ENCODE peak calls at places on chromosomes 6 and 20, in ten cellular contexts. One of them, this sample, is unnamed.

GRCh38 chr20:12455152-12455551 is 537.5 kb downstream of the BTBD3 start:
- DNase-seq in mucosa of gallbladder: no peak
- DNase-seq in type B pancreatic cell: no peak
- DNase-seq in activated gamma-delta T cell treated with anti-CD3 and anti-CD28 coated beads, Interleukin-2, amount 50 U/mL, for 16 hours: no peak
- DNase-seq in stimulated activated naive B cell treated with anti-CD40 and anti-IgM and Interleukin-4, amounts not matched to agents 10 μg/mL and 1 μg/mL and 100 μg/mL, for 72 hours: no peak
- DNase-seq in OCI-M1: no peak
- DNase-seq in cardiac muscle cell: no peak
- DNase-seq in HCEC 1CT: no peak
- DNase-seq in caudate nucleus: no peak
- DNase-seq in astrocyte of the spinal cord: no peak
- DNase-seq in this sample: no peak

GRCh38 chr20:48584391-48585249 is 243.2 kb downstream of the PREX1 start:
- DNase-seq in mucosa of gallbladder: peak; percentile 46
- DNase-seq in caudate nucleus: no peak
- DNase-seq in astrocyte of the spinal cord: no peak
- DNase-seq in OCI-M1: no peak
- DNase-seq in cardiac muscle cell: peak; percentile 20
- DNase-seq in HCEC 1CT: no peak
- DNase-seq in type B pancreatic cell: no peak
- DNase-seq in activated gamma-delta T cell treated with anti-CD3 and anti-CD28 coated beads, Interleukin-2, amount 50 U/mL, for 16 hours: no peak
- DNase-seq in stimulated activated naive B cell treated with anti-CD40 and anti-IgM and Interleukin-4, amounts not matched to agents 10 μg/mL and 1 μg/mL and 100 μg/mL, for 72 hours: no peak
- DNase-seq in this sample: no peak

GRCh38 chr20:20837574-20838021 is 125.2 kb upstream of the RALGAPA2 start:
- DNase-seq in cardiac muscle cell: peak; percentile 62
- DNase-seq in activated gamma-delta T cell treated with anti-CD3 and anti-CD28 coated beads, Interleukin-2, amount 50 U/mL, for 16 hours: no peak
- DNase-seq in type B pancreatic cell: no peak
- DNase-seq in stimulated activated naive B cell treated with anti-CD40 and anti-IgM and Interleukin-4, amounts not matched to agents 10 μg/mL and 1 μg/mL and 100 μg/mL, for 72 hours: peak; percentile 17
- DNase-seq in mucosa of gallbladder: peak; percentile 52
- DNase-seq in caudate nucleus: peak; percentile 39
- DNase-seq in HCEC 1CT: peak; percentile 36
- DNase-seq in OCI-M1: peak; percentile 66
- DNase-seq in astrocyte of the spinal cord: peak; percentile 46
- DNase-seq in this sample: peak; percentile 19

GRCh38 chr20:39302312-39302711 is 340.2 kb downstream of the DHX35 start:
- DNase-seq in type B pancreatic cell: no peak
- DNase-seq in OCI-M1: no peak
- DNase-seq in stimulated activated naive B cell treated with anti-CD40 and anti-IgM and Interleukin-4, amounts not matched to agents 10 μg/mL and 1 μg/mL and 100 μg/mL, for 72 hours: no peak
- DNase-seq in activated gamma-delta T cell treated with anti-CD3 and anti-CD28 coated beads, Interleukin-2, amount 50 U/mL, for 16 hours: no peak
- DNase-seq in astrocyte of the spinal cord: no peak
- DNase-seq in caudate nucleus: no peak
- DNase-seq in cardiac muscle cell: no peak
- DNase-seq in HCEC 1CT: no peak
- DNase-seq in mucosa of gallbladder: no peak
- DNase-seq in this sample: no peak

GRCh38 chr20:911882-912600 is 4.1 kb downstream of the ANGPT4 start:
- DNase-seq in caudate nucleus: no peak
- DNase-seq in HCEC 1CT: no peak
- DNase-seq in mucosa of gallbladder: no peak
- DNase-seq in stimulated activated naive B cell treated with anti-CD40 and anti-IgM and Interleukin-4, amounts not matched to agents 10 μg/mL and 1 μg/mL and 100 μg/mL, for 72 hours: no peak
- DNase-seq in activated gamma-delta T cell treated with anti-CD3 and anti-CD28 coated beads, Interleukin-2, amount 50 U/mL, for 16 hours: no peak
- DNase-seq in OCI-M1: no peak
- DNase-seq in astrocyte of the spinal cord: no peak
- DNase-seq in cardiac muscle cell: no peak
- DNase-seq in type B pancreatic cell: no peak
- DNase-seq in this sample: no peak

GRCh38 chr6:12751694-12752304 is 35.2 kb downstream of the PHACTR1 start:
- DNase-seq in cardiac muscle cell: peak; percentile 87
- DNase-seq in type B pancreatic cell: no peak
- DNase-seq in OCI-M1: peak; percentile 75
- DNase-seq in astrocyte of the spinal cord: peak; percentile 56
- DNase-seq in mucosa of gallbladder: peak; percentile 54
- DNase-seq in stimulated activated naive B cell treated with anti-CD40 and anti-IgM and Interleukin-4, amounts not matched to agents 10 μg/mL and 1 μg/mL and 100 μg/mL, for 72 hours: no peak
- DNase-seq in HCEC 1CT: peak; percentile 31
- DNase-seq in activated gamma-delta T cell treated with anti-CD3 and anti-CD28 coated beads, Interleukin-2, amount 50 U/mL, for 16 hours: no peak
- DNase-seq in caudate nucleus: no peak
- DNase-seq in this sample: no peak

GRCh38 chr20:33674294-33675126 is at the start of gene NECAB3:
- DNase-seq in stimulated activated naive B cell treated with anti-CD40 and anti-IgM and Interleukin-4, amounts not matched to agents 10 μg/mL and 1 μg/mL and 100 μg/mL, for 72 hours: peak; percentile 61
- DNase-seq in OCI-M1: peak; percentile 88
- DNase-seq in type B pancreatic cell: peak; percentile 92
- DNase-seq in mucosa of gallbladder: peak; percentile 84
- DNase-seq in caudate nucleus: peak; percentile 73
- DNase-seq in activated gamma-delta T cell treated with anti-CD3 and anti-CD28 coated beads, Interleukin-2, amount 50 U/mL, for 16 hours: peak; percentile 38
- DNase-seq in astrocyte of the spinal cord: peak; percentile 54
- DNase-seq in HCEC 1CT: peak; percentile 73
- DNase-seq in cardiac muscle cell: peak; percentile 91
- DNase-seq in this sample: no peak

GRCh38 chr6:96465321-96465903 is 56.2 kb upstream of the UFL1 start:
- DNase-seq in OCI-M1: no peak
- DNase-seq in activated gamma-delta T cell treated with anti-CD3 and anti-CD28 coated beads, Interleukin-2, amount 50 U/mL, for 16 hours: no peak
- DNase-seq in type B pancreatic cell: no peak
- DNase-seq in stimulated activated naive B cell treated with anti-CD40 and anti-IgM and Interleukin-4, amounts not matched to agents 10 μg/mL and 1 μg/mL and 100 μg/mL, for 72 hours: no peak
- DNase-seq in mucosa of gallbladder: no peak
- DNase-seq in caudate nucleus: no peak
- DNase-seq in cardiac muscle cell: no peak
- DNase-seq in HCEC 1CT: no peak
- DNase-seq in astrocyte of the spinal cord: no peak
- DNase-seq in this sample: no peak

GRCh38 chr6:130778946-130779657 is 48.1 kb upstream of the SMLR1 start:
- DNase-seq in astrocyte of the spinal cord: peak; percentile 65
- DNase-seq in type B pancreatic cell: no peak
- DNase-seq in mucosa of gallbladder: peak; percentile 20
- DNase-seq in cardiac muscle cell: no peak
- DNase-seq in OCI-M1: peak; percentile 77
- DNase-seq in caudate nucleus: no peak
- DNase-seq in HCEC 1CT: peak; percentile 75
- DNase-seq in stimulated activated naive B cell treated with anti-CD40 and anti-IgM and Interleukin-4, amounts not matched to agents 10 μg/mL and 1 μg/mL and 100 μg/mL, for 72 hours: no peak
- DNase-seq in activated gamma-delta T cell treated with anti-CD3 and anti-CD28 coated beads, Interleukin-2, amount 50 U/mL, for 16 hours: no peak
- DNase-seq in this sample: no peak

GRCh38 chr6:7341989-7342742 is 29.2 kb upstream of the SSR1 start:
- DNase-seq in activated gamma-delta T cell treated with anti-CD3 and anti-CD28 coated beads, Interleukin-2, amount 50 U/mL, for 16 hours: no peak
- DNase-seq in type B pancreatic cell: no peak
- DNase-seq in mucosa of gallbladder: no peak
- DNase-seq in caudate nucleus: no peak
- DNase-seq in astrocyte of the spinal cord: no peak
- DNase-seq in HCEC 1CT: no peak
- DNase-seq in cardiac muscle cell: no peak
- DNase-seq in OCI-M1: no peak
- DNase-seq in stimulated activated naive B cell treated with anti-CD40 and anti-IgM and Interleukin-4, amounts not matched to agents 10 μg/mL and 1 μg/mL and 100 μg/mL, for 72 hours: no peak
- DNase-seq in this sample: no peak

GRCh38 chr20:32522525-32522774 is 62.7 kb downstream of the NOL4L start:
- DNase-seq in cardiac muscle cell: no peak
- DNase-seq in mucosa of gallbladder: no peak
- DNase-seq in astrocyte of the spinal cord: no peak
- DNase-seq in HCEC 1CT: no peak
- DNase-seq in caudate nucleus: no peak
- DNase-seq in type B pancreatic cell: no peak
- DNase-seq in OCI-M1: no peak
- DNase-seq in activated gamma-delta T cell treated with anti-CD3 and anti-CD28 coated beads, Interleukin-2, amount 50 U/mL, for 16 hours: no peak
- DNase-seq in stimulated activated naive B cell treated with anti-CD40 and anti-IgM and Interleukin-4, amounts not matched to agents 10 μg/mL and 1 μg/mL and 100 μg/mL, for 72 hours: no peak
- DNase-seq in this sample: no peak

GRCh38 chr20:51318058-51318960 is 224.2 kb downstream of the NFATC2 start:
- DNase-seq in activated gamma-delta T cell treated with anti-CD3 and anti-CD28 coated beads, Interleukin-2, amount 50 U/mL, for 16 hours: peak; percentile 9
- DNase-seq in astrocyte of the spinal cord: no peak
- DNase-seq in HCEC 1CT: no peak
- DNase-seq in type B pancreatic cell: no peak
- DNase-seq in stimulated activated naive B cell treated with anti-CD40 and anti-IgM and Interleukin-4, amounts not matched to agents 10 μg/mL and 1 μg/mL and 100 μg/mL, for 72 hours: peak; percentile 20
- DNase-seq in cardiac muscle cell: peak; percentile 84
- DNase-seq in caudate nucleus: peak; percentile 2
- DNase-seq in mucosa of gallbladder: peak; percentile 33
- DNase-seq in OCI-M1: peak; percentile 41
- DNase-seq in this sample: peak; percentile 53

GRCh38 chr6:28171271-28171670 is 29.6 kb downstream of the ZKSCAN8 start:
- DNase-seq in cardiac muscle cell: no peak
- DNase-seq in astrocyte of the spinal cord: no peak
- DNase-seq in caudate nucleus: no peak
- DNase-seq in stimulated activated naive B cell treated with anti-CD40 and anti-IgM and Interleukin-4, amounts not matched to agents 10 μg/mL and 1 μg/mL and 100 μg/mL, for 72 hours: no peak
- DNase-seq in HCEC 1CT: no peak
- DNase-seq in type B pancreatic cell: no peak
- DNase-seq in mucosa of gallbladder: no peak
- DNase-seq in activated gamma-delta T cell treated with anti-CD3 and anti-CD28 coated beads, Interleukin-2, amount 50 U/mL, for 16 hours: no peak
- DNase-seq in OCI-M1: no peak
- DNase-seq in this sample: no peak

GRCh38 chr6:97282238-97282725 is 734 bp downstream of the MMS22L start:
- DNase-seq in astrocyte of the spinal cord: peak; percentile 16
- DNase-seq in stimulated activated naive B cell treated with anti-CD40 and anti-IgM and Interleukin-4, amounts not matched to agents 10 μg/mL and 1 μg/mL and 100 μg/mL, for 72 hours: no peak
- DNase-seq in OCI-M1: peak; percentile 64
- DNase-seq in mucosa of gallbladder: no peak
- DNase-seq in activated gamma-delta T cell treated with anti-CD3 and anti-CD28 coated beads, Interleukin-2, amount 50 U/mL, for 16 hours: no peak
- DNase-seq in HCEC 1CT: peak; percentile 4
- DNase-seq in type B pancreatic cell: no peak
- DNase-seq in cardiac muscle cell: peak; percentile 11
- DNase-seq in caudate nucleus: no peak
- DNase-seq in this sample: no peak

GRCh38 chr6:170022827-170023619 is 267.9 kb downstream of the DLL1 start:
- DNase-seq in mucosa of gallbladder: no peak
- DNase-seq in OCI-M1: no peak
- DNase-seq in stimulated activated naive B cell treated with anti-CD40 and anti-IgM and Interleukin-4, amounts not matched to agents 10 μg/mL and 1 μg/mL and 100 μg/mL, for 72 hours: no peak
- DNase-seq in astrocyte of the spinal cord: no peak
- DNase-seq in type B pancreatic cell: peak; percentile 60
- DNase-seq in activated gamma-delta T cell treated with anti-CD3 and anti-CD28 coated beads, Interleukin-2, amount 50 U/mL, for 16 hours: no peak
- DNase-seq in caudate nucleus: no peak
- DNase-seq in cardiac muscle cell: no peak
- DNase-seq in HCEC 1CT: no peak
- DNase-seq in this sample: no peak

GRCh38 chr6:14792118-14792955 is 453.5 kb upstream of the JARID2 start:
- DNase-seq in activated gamma-delta T cell treated with anti-CD3 and anti-CD28 coated beads, Interleukin-2, amount 50 U/mL, for 16 hours: no peak
- DNase-seq in cardiac muscle cell: no peak
- DNase-seq in mucosa of gallbladder: no peak
- DNase-seq in HCEC 1CT: no peak
- DNase-seq in OCI-M1: peak; percentile 60
- DNase-seq in type B pancreatic cell: no peak
- DNase-seq in astrocyte of the spinal cord: no peak
- DNase-seq in stimulated activated naive B cell treated with anti-CD40 and anti-IgM and Interleukin-4, amounts not matched to agents 10 μg/mL and 1 μg/mL and 100 μg/mL, for 72 hours: no peak
- DNase-seq in caudate nucleus: no peak
- DNase-seq in this sample: no peak

GRCh38 chr6:170129691-170130171 is 161.1 kb downstream of the DLL1 start:
- DNase-seq in astrocyte of the spinal cord: no peak
- DNase-seq in stimulated activated naive B cell treated with anti-CD40 and anti-IgM and Interleukin-4, amounts not matched to agents 10 μg/mL and 1 μg/mL and 100 μg/mL, for 72 hours: no peak
- DNase-seq in OCI-M1: no peak
- DNase-seq in cardiac muscle cell: peak; percentile 69
- DNase-seq in HCEC 1CT: no peak
- DNase-seq in caudate nucleus: peak; percentile 19
- DNase-seq in activated gamma-delta T cell treated with anti-CD3 and anti-CD28 coated beads, Interleukin-2, amount 50 U/mL, for 16 hours: no peak
- DNase-seq in mucosa of gallbladder: peak; percentile 56
- DNase-seq in type B pancreatic cell: peak; percentile 70
- DNase-seq in this sample: peak; percentile 15